ENCODE peak calls at places on chromosomes 16 and 17, in ten cellular contexts. One of them, this sample, is unnamed.

GRCh38 chr17:79985951-79986391 is 49.7 kb downstream of the TBC1D16 start:
- DNase-seq in nucleus accumbens: no peak
- DNase-seq in stimulated activated CD4-positive, alpha-beta T cell treated with anti-CD3 and anti-CD28 coated beads, Interleukin-4, amount 100 ng/mL, for 48 hours: no peak
- DNase-seq in T1000: no peak
- DNase-seq in T47D: no peak
- DNase-seq in RPMI7951: no peak
- DNase-seq in activated naive CD4-positive, alpha-beta T cell: no peak
- DNase-seq in GM23338: no peak
- DNase-seq in tibial artery: no peak
- DNase-seq in stromal cell of bone marrow: no peak
- DNase-seq in this sample: no peak

GRCh38 chr17:36153887-36154576 is 22.4 kb downstream of the TBC1D3B start:
- DNase-seq in nucleus accumbens: no peak
- DNase-seq in stimulated activated CD4-positive, alpha-beta T cell treated with anti-CD3 and anti-CD28 coated beads, Interleukin-4, amount 100 ng/mL, for 48 hours: no peak
- DNase-seq in T1000: no peak
- DNase-seq in T47D: no peak
- DNase-seq in RPMI7951: no peak
- DNase-seq in activated naive CD4-positive, alpha-beta T cell: no peak
- DNase-seq in GM23338: no peak
- DNase-seq in tibial artery: no peak
- DNase-seq in stromal cell of bone marrow: no peak
- DNase-seq in this sample: no peak

GRCh38 chr16:3542601-3543373 is 34.4 kb downstream of the NLRC3 start:
- DNase-seq in nucleus accumbens: no peak
- DNase-seq in stimulated activated CD4-positive, alpha-beta T cell treated with anti-CD3 and anti-CD28 coated beads, Interleukin-4, amount 100 ng/mL, for 48 hours: no peak
- DNase-seq in T1000: no peak
- DNase-seq in T47D: no peak
- DNase-seq in RPMI7951: no peak
- DNase-seq in activated naive CD4-positive, alpha-beta T cell: no peak
- DNase-seq in GM23338: no peak
- DNase-seq in tibial artery: no peak
- DNase-seq in stromal cell of bone marrow: peak; percentile 4
- DNase-seq in this sample: no peak

GRCh38 chr16:67014641-67015315 is 14.2 kb upstream of the CBFB start:
- DNase-seq in nucleus accumbens: no peak
- DNase-seq in stimulated activated CD4-positive, alpha-beta T cell treated with anti-CD3 and anti-CD28 coated beads, Interleukin-4, amount 100 ng/mL, for 48 hours: no peak
- DNase-seq in T1000: no peak
- DNase-seq in T47D: no peak
- DNase-seq in RPMI7951: no peak
- DNase-seq in activated naive CD4-positive, alpha-beta T cell: no peak
- DNase-seq in GM23338: peak; percentile 29
- DNase-seq in tibial artery: no peak
- DNase-seq in stromal cell of bone marrow: no peak
- DNase-seq in this sample: no peak

GRCh38 chr16:16861546-16861945 is 482.6 kb downstream of the NPIPA7 start:
- DNase-seq in nucleus accumbens: peak; percentile 12
- DNase-seq in stimulated activated CD4-positive, alpha-beta T cell treated with anti-CD3 and anti-CD28 coated beads, Interleukin-4, amount 100 ng/mL, for 48 hours: peak; percentile 39
- DNase-seq in T1000: no peak
- DNase-seq in T47D: peak; percentile 39
- DNase-seq in RPMI7951: peak; percentile 27
- DNase-seq in activated naive CD4-positive, alpha-beta T cell: peak; percentile 25
- DNase-seq in GM23338: peak; percentile 83
- DNase-seq in tibial artery: no peak
- DNase-seq in stromal cell of bone marrow: peak; percentile 12
- DNase-seq in this sample: peak; percentile 42

GRCh38 chr16:50459681-50460080 is 88.5 kb upstream of the NKD1 start:
- DNase-seq in nucleus accumbens: no peak
- DNase-seq in stimulated activated CD4-positive, alpha-beta T cell treated with anti-CD3 and anti-CD28 coated beads, Interleukin-4, amount 100 ng/mL, for 48 hours: no peak
- DNase-seq in T1000: no peak
- DNase-seq in T47D: no peak
- DNase-seq in RPMI7951: no peak
- DNase-seq in activated naive CD4-positive, alpha-beta T cell: no peak
- DNase-seq in GM23338: no peak
- DNase-seq in tibial artery: no peak
- DNase-seq in stromal cell of bone marrow: no peak
- DNase-seq in this sample: no peak

GRCh38 chr17:8724451-8724850 is 20.2 kb downstream of the CCDC42 start:
- DNase-seq in nucleus accumbens: no peak
- DNase-seq in stimulated activated CD4-positive, alpha-beta T cell treated with anti-CD3 and anti-CD28 coated beads, Interleukin-4, amount 100 ng/mL, for 48 hours: no peak
- DNase-seq in T1000: no peak
- DNase-seq in T47D: no peak
- DNase-seq in RPMI7951: no peak
- DNase-seq in activated naive CD4-positive, alpha-beta T cell: no peak
- DNase-seq in GM23338: no peak
- DNase-seq in tibial artery: no peak
- DNase-seq in stromal cell of bone marrow: no peak
- DNase-seq in this sample: peak; percentile 65

GRCh38 chr16:87375426-87376135 is 8.0 kb downstream of the FBXO31 start:
- DNase-seq in nucleus accumbens: no peak
- DNase-seq in stimulated activated CD4-positive, alpha-beta T cell treated with anti-CD3 and anti-CD28 coated beads, Interleukin-4, amount 100 ng/mL, for 48 hours: no peak
- DNase-seq in T1000: no peak
- DNase-seq in T47D: no peak
- DNase-seq in RPMI7951: peak; percentile 57
- DNase-seq in activated naive CD4-positive, alpha-beta T cell: no peak
- DNase-seq in GM23338: no peak
- DNase-seq in tibial artery: no peak
- DNase-seq in stromal cell of bone marrow: no peak
- DNase-seq in this sample: no peak

GRCh38 chr17:73459980-73460379 is 148.2 kb upstream of the CDC42EP4 start:
- DNase-seq in nucleus accumbens: no peak
- DNase-seq in stimulated activated CD4-positive, alpha-beta T cell treated with anti-CD3 and anti-CD28 coated beads, Interleukin-4, amount 100 ng/mL, for 48 hours: no peak
- DNase-seq in T1000: no peak
- DNase-seq in T47D: no peak
- DNase-seq in RPMI7951: no peak
- DNase-seq in activated naive CD4-positive, alpha-beta T cell: no peak
- DNase-seq in GM23338: no peak
- DNase-seq in tibial artery: no peak
- DNase-seq in stromal cell of bone marrow: no peak
- DNase-seq in this sample: no peak

GRCh38 chr16:2768403-2769089 is 8.5 kb downstream of the ELOB start:
- DNase-seq in nucleus accumbens: no peak
- DNase-seq in stimulated activated CD4-positive, alpha-beta T cell treated with anti-CD3 and anti-CD28 coated beads, Interleukin-4, amount 100 ng/mL, for 48 hours: no peak
- DNase-seq in T1000: no peak
- DNase-seq in T47D: no peak
- DNase-seq in RPMI7951: no peak
- DNase-seq in activated naive CD4-positive, alpha-beta T cell: no peak
- DNase-seq in GM23338: no peak
- DNase-seq in tibial artery: no peak
- DNase-seq in stromal cell of bone marrow: no peak
- DNase-seq in this sample: no peak

GRCh38 chr17:55903028-55903690 is 152.3 kb downstream of the PCTP start:
- DNase-seq in nucleus accumbens: no peak
- DNase-seq in stimulated activated CD4-positive, alpha-beta T cell treated with anti-CD3 and anti-CD28 coated beads, Interleukin-4, amount 100 ng/mL, for 48 hours: no peak
- DNase-seq in T1000: no peak
- DNase-seq in T47D: no peak
- DNase-seq in RPMI7951: no peak
- DNase-seq in activated naive CD4-positive, alpha-beta T cell: no peak
- DNase-seq in GM23338: no peak
- DNase-seq in tibial artery: no peak
- DNase-seq in stromal cell of bone marrow: no peak
- DNase-seq in this sample: no peak

GRCh38 chr17:7313028-7313889 is 1.9 kb downstream of the GPS2 start:
- DNase-seq in nucleus accumbens: no peak
- DNase-seq in stimulated activated CD4-positive, alpha-beta T cell treated with anti-CD3 and anti-CD28 coated beads, Interleukin-4, amount 100 ng/mL, for 48 hours: no peak
- DNase-seq in T1000: no peak
- DNase-seq in T47D: no peak
- DNase-seq in RPMI7951: no peak
- DNase-seq in activated naive CD4-positive, alpha-beta T cell: no peak
- DNase-seq in GM23338: peak; percentile 69
- DNase-seq in tibial artery: no peak
- DNase-seq in stromal cell of bone marrow: no peak
- DNase-seq in this sample: no peak

GRCh38 chr16:86519649-86520316 is 9.5 kb downstream of the FOXF1 start:
- DNase-seq in nucleus accumbens: no peak
- DNase-seq in stimulated activated CD4-positive, alpha-beta T cell treated with anti-CD3 and anti-CD28 coated beads, Interleukin-4, amount 100 ng/mL, for 48 hours: peak; percentile 38
- DNase-seq in T1000: peak; percentile 28
- DNase-seq in T47D: peak; percentile 87
- DNase-seq in RPMI7951: peak; percentile 55
- DNase-seq in activated naive CD4-positive, alpha-beta T cell: peak; percentile 16
- DNase-seq in GM23338: peak; percentile 87
- DNase-seq in tibial artery: peak; percentile 37
- DNase-seq in stromal cell of bone marrow: no peak
- DNase-seq in this sample: no peak

GRCh38 chr16:87067890-87068289 is 249.3 kb downstream of the C16orf95 start:
- DNase-seq in nucleus accumbens: no peak
- DNase-seq in stimulated activated CD4-positive, alpha-beta T cell treated with anti-CD3 and anti-CD28 coated beads, Interleukin-4, amount 100 ng/mL, for 48 hours: no peak
- DNase-seq in T1000: no peak
- DNase-seq in T47D: no peak
- DNase-seq in RPMI7951: no peak
- DNase-seq in activated naive CD4-positive, alpha-beta T cell: no peak
- DNase-seq in GM23338: no peak
- DNase-seq in tibial artery: no peak
- DNase-seq in stromal cell of bone marrow: no peak
- DNase-seq in this sample: no peak

GRCh38 chr16:24700549-24701392 is 28.7 kb upstream of the TNRC6A start:
- DNase-seq in nucleus accumbens: peak; percentile 13
- DNase-seq in stimulated activated CD4-positive, alpha-beta T cell treated with anti-CD3 and anti-CD28 coated beads, Interleukin-4, amount 100 ng/mL, for 48 hours: no peak
- DNase-seq in T1000: peak; percentile 92
- DNase-seq in T47D: peak; percentile 35
- DNase-seq in RPMI7951: peak; percentile 98
- DNase-seq in activated naive CD4-positive, alpha-beta T cell: no peak
- DNase-seq in GM23338: peak; percentile 64
- DNase-seq in tibial artery: peak; percentile 89
- DNase-seq in stromal cell of bone marrow: peak; percentile 98
- DNase-seq in this sample: peak; percentile 80

GRCh38 chr17:44360826-44361225 is 2.8 kb downstream of the FAM171A2 start:
- DNase-seq in nucleus accumbens: no peak
- DNase-seq in stimulated activated CD4-positive, alpha-beta T cell treated with anti-CD3 and anti-CD28 coated beads, Interleukin-4, amount 100 ng/mL, for 48 hours: no peak
- DNase-seq in T1000: no peak
- DNase-seq in T47D: no peak
- DNase-seq in RPMI7951: peak; percentile 39
- DNase-seq in activated naive CD4-positive, alpha-beta T cell: no peak
- DNase-seq in GM23338: peak; percentile 69
- DNase-seq in tibial artery: no peak
- DNase-seq in stromal cell of bone marrow: peak; percentile 22
- DNase-seq in this sample: no peak

GRCh38 chr17:64635647-64636305 is 26.3 kb downstream of the SMURF2 start:
- DNase-seq in nucleus accumbens: no peak
- DNase-seq in stimulated activated CD4-positive, alpha-beta T cell treated with anti-CD3 and anti-CD28 coated beads, Interleukin-4, amount 100 ng/mL, for 48 hours: no peak
- DNase-seq in T1000: no peak
- DNase-seq in T47D: no peak
- DNase-seq in RPMI7951: peak; percentile 67
- DNase-seq in activated naive CD4-positive, alpha-beta T cell: no peak
- DNase-seq in GM23338: no peak
- DNase-seq in tibial artery: no peak
- DNase-seq in stromal cell of bone marrow: peak; percentile 45
- DNase-seq in this sample: no peak

GRCh38 chr17:61718022-61718421 is 127.0 kb upstream of the NACA2 start:
- DNase-seq in nucleus accumbens: no peak
- DNase-seq in stimulated activated CD4-positive, alpha-beta T cell treated with anti-CD3 and anti-CD28 coated beads, Interleukin-4, amount 100 ng/mL, for 48 hours: no peak
- DNase-seq in T1000: no peak
- DNase-seq in T47D: no peak
- DNase-seq in RPMI7951: no peak
- DNase-seq in activated naive CD4-positive, alpha-beta T cell: no peak
- DNase-seq in GM23338: no peak
- DNase-seq in tibial artery: no peak
- DNase-seq in stromal cell of bone marrow: no peak
- DNase-seq in this sample: no peak

GRCh38 chr16:28218109-28218508 is 6.3 kb upstream of the XPO6 start:
- DNase-seq in nucleus accumbens: no peak
- DNase-seq in stimulated activated CD4-positive, alpha-beta T cell treated with anti-CD3 and anti-CD28 coated beads, Interleukin-4, amount 100 ng/mL, for 48 hours: peak; percentile 50
- DNase-seq in T1000: no peak
- DNase-seq in T47D: no peak
- DNase-seq in RPMI7951: peak; percentile 53
- DNase-seq in activated naive CD4-positive, alpha-beta T cell: peak; percentile 37
- DNase-seq in GM23338: peak; percentile 78
- DNase-seq in tibial artery: no peak
- DNase-seq in stromal cell of bone marrow: peak; percentile 33
- DNase-seq in this sample: no peak

GRCh38 chr16:72925631-72925979 is 122.3 kb downstream of the ZFHX3 start:
- DNase-seq in nucleus accumbens: no peak
- DNase-seq in stimulated activated CD4-positive, alpha-beta T cell treated with anti-CD3 and anti-CD28 coated beads, Interleukin-4, amount 100 ng/mL, for 48 hours: no peak
- DNase-seq in T1000: no peak
- DNase-seq in T47D: no peak
- DNase-seq in RPMI7951: no peak
- DNase-seq in activated naive CD4-positive, alpha-beta T cell: no peak
- DNase-seq in GM23338: no peak
- DNase-seq in tibial artery: no peak
- DNase-seq in stromal cell of bone marrow: no peak
- DNase-seq in this sample: no peak

GRCh38 chr16:8887952-8888560 is 5.9 kb downstream of the LITAFD start:
- DNase-seq in nucleus accumbens: peak; percentile 34
- DNase-seq in stimulated activated CD4-positive, alpha-beta T cell treated with anti-CD3 and anti-CD28 coated beads, Interleukin-4, amount 100 ng/mL, for 48 hours: no peak
- DNase-seq in T1000: peak; percentile 43
- DNase-seq in T47D: no peak
- DNase-seq in RPMI7951: peak; percentile 88
- DNase-seq in activated naive CD4-positive, alpha-beta T cell: no peak
- DNase-seq in GM23338: no peak
- DNase-seq in tibial artery: peak; percentile 59
- DNase-seq in stromal cell of bone marrow: no peak
- DNase-seq in this sample: no peak

GRCh38 chr17:47850692-47851573 is at the start of gene SP6:
- DNase-seq in nucleus accumbens: no peak
- DNase-seq in stimulated activated CD4-positive, alpha-beta T cell treated with anti-CD3 and anti-CD28 coated beads, Interleukin-4, amount 100 ng/mL, for 48 hours: peak; percentile 64
- DNase-seq in T1000: peak; percentile 45
- DNase-seq in T47D: peak; percentile 97
- DNase-seq in RPMI7951: peak; percentile 52
- DNase-seq in activated naive CD4-positive, alpha-beta T cell: peak; percentile 26
- DNase-seq in GM23338: peak; percentile 93
- DNase-seq in tibial artery: no peak
- DNase-seq in stromal cell of bone marrow: peak; percentile 17
- DNase-seq in this sample: peak; percentile 81

GRCh38 chr17:32516450-32516849 is 29.7 kb downstream of the CDK5R1 start:
- DNase-seq in nucleus accumbens: no peak
- DNase-seq in stimulated activated CD4-positive, alpha-beta T cell treated with anti-CD3 and anti-CD28 coated beads, Interleukin-4, amount 100 ng/mL, for 48 hours: no peak
- DNase-seq in T1000: no peak
- DNase-seq in T47D: no peak
- DNase-seq in RPMI7951: no peak
- DNase-seq in activated naive CD4-positive, alpha-beta T cell: no peak
- DNase-seq in GM23338: no peak
- DNase-seq in tibial artery: no peak
- DNase-seq in stromal cell of bone marrow: no peak
- DNase-seq in this sample: no peak

GRCh38 chr16:11212819-11213196 is 43.2 kb downstream of the SOCS1 start:
- DNase-seq in nucleus accumbens: no peak
- DNase-seq in stimulated activated CD4-positive, alpha-beta T cell treated with anti-CD3 and anti-CD28 coated beads, Interleukin-4, amount 100 ng/mL, for 48 hours: no peak
- DNase-seq in T1000: no peak
- DNase-seq in T47D: no peak
- DNase-seq in RPMI7951: peak; percentile 69
- DNase-seq in activated naive CD4-positive, alpha-beta T cell: no peak
- DNase-seq in GM23338: no peak
- DNase-seq in tibial artery: no peak
- DNase-seq in stromal cell of bone marrow: no peak
- DNase-seq in this sample: no peak

GRCh38 chr17:15342460-15342859 is 1.1 kb upstream of the TEKT3 start:
- DNase-seq in nucleus accumbens: no peak
- DNase-seq in stimulated activated CD4-positive, alpha-beta T cell treated with anti-CD3 and anti-CD28 coated beads, Interleukin-4, amount 100 ng/mL, for 48 hours: no peak
- DNase-seq in T1000: peak; percentile 35
- DNase-seq in T47D: no peak
- DNase-seq in RPMI7951: no peak
- DNase-seq in activated naive CD4-positive, alpha-beta T cell: no peak
- DNase-seq in GM23338: no peak
- DNase-seq in tibial artery: no peak
- DNase-seq in stromal cell of bone marrow: peak; percentile 47
- DNase-seq in this sample: no peak

GRCh38 chr17:4986403-4986802 is 1.1 kb downstream of the CAMTA2 start:
- DNase-seq in nucleus accumbens: no peak
- DNase-seq in stimulated activated CD4-positive, alpha-beta T cell treated with anti-CD3 and anti-CD28 coated beads, Interleukin-4, amount 100 ng/mL, for 48 hours: no peak
- DNase-seq in T1000: no peak
- DNase-seq in T47D: no peak
- DNase-seq in RPMI7951: no peak
- DNase-seq in activated naive CD4-positive, alpha-beta T cell: no peak
- DNase-seq in GM23338: peak; percentile 18
- DNase-seq in tibial artery: no peak
- DNase-seq in stromal cell of bone marrow: no peak
- DNase-seq in this sample: no peak

GRCh38 chr17:7586673-7587419 is 3.0 kb downstream of the SOX15 start:
- DNase-seq in nucleus accumbens: no peak
- DNase-seq in stimulated activated CD4-positive, alpha-beta T cell treated with anti-CD3 and anti-CD28 coated beads, Interleukin-4, amount 100 ng/mL, for 48 hours: no peak
- DNase-seq in T1000: no peak
- DNase-seq in T47D: no peak
- DNase-seq in RPMI7951: no peak
- DNase-seq in activated naive CD4-positive, alpha-beta T cell: no peak
- DNase-seq in GM23338: peak; percentile 66
- DNase-seq in tibial artery: no peak
- DNase-seq in stromal cell of bone marrow: no peak
- DNase-seq in this sample: no peak

GRCh38 chr17:64223931-64224657 is 39.0 kb downstream of the TEX2 start:
- DNase-seq in nucleus accumbens: no peak
- DNase-seq in stimulated activated CD4-positive, alpha-beta T cell treated with anti-CD3 and anti-CD28 coated beads, Interleukin-4, amount 100 ng/mL, for 48 hours: no peak
- DNase-seq in T1000: no peak
- DNase-seq in T47D: no peak
- DNase-seq in RPMI7951: no peak
- DNase-seq in activated naive CD4-positive, alpha-beta T cell: no peak
- DNase-seq in GM23338: no peak
- DNase-seq in tibial artery: no peak
- DNase-seq in stromal cell of bone marrow: no peak
- DNase-seq in this sample: no peak